ENCODE peak calls at places on chromosome 1, in four cellular contexts. D, F, S and M are unnamed samples.
A peak's percentile ranks its signal among the peaks of the same experiment; 100 is the strongest.

GRCh38 chr1:170271430-170271829 is 125.7 kb downstream of the NTMT2 start:
- DNase-seq in D (no peak), F (no peak), S (no peak), M (no peak)

GRCh38 chr1:204600968-204601367 is 84.6 kb downstream of the LRRN2 start:
- DNase-seq in D (no peak), F (no peak), S (no peak), M (no peak)

GRCh38 chr1:228811655-228812315 is 76.5 kb downstream of the RHOU start:
- DNase-seq in D (no peak), F (no peak), S (no peak), M (no peak)

GRCh38 chr1:201383647-201384405 is 6.3 kb upstream of the TNNT2 start:
- DNase-seq in D (no peak), F (peak; percentile 26), S (no peak), M (no peak)

GRCh38 chr1:114340906-114341698 is 169.9 kb downstream of the TRIM33 start:
- DNase-seq in D (peak; percentile 20), F (no peak), S (no peak), M (no peak)

GRCh38 chr1:198876371-198876871 is 237.6 kb downstream of the PTPRC start:
- DNase-seq in D (no peak), F (peak; percentile 72), S (peak; percentile 86), M (no peak)

GRCh38 chr1:209512821-209513220 is 70.7 kb upstream of the CAMK1G start:
- DNase-seq in D (no peak), F (no peak), S (no peak), M (no peak)

GRCh38 chr1:32447469-32448185 is 17.2 kb upstream of the ZBTB8B start:
- DNase-seq in D (no peak), F (no peak), S (no peak), M (no peak)

GRCh38 chr1:9313576-9313975 is 20.9 kb downstream of the SPSB1 start:
- DNase-seq in D (no peak), F (no peak), S (no peak), M (no peak)

GRCh38 chr1:66730462-66730861 is 21.8 kb upstream of the DYNLT5 start:
- DNase-seq in D (no peak), F (peak; percentile 61), S (peak; percentile 32), M (no peak)

GRCh38 chr1:12434174-12434573 is 183.8 kb downstream of the DHRS3 start:
- DNase-seq in D (peak; percentile 73), F (no peak), S (no peak), M (peak; percentile 78)

GRCh38 chr1:111334169-111334568 is 43.5 kb downstream of the CHIA start:
- DNase-seq in D (peak; percentile 31), F (no peak), S (peak; percentile 39), M (no peak)

GRCh38 chr1:230905733-230906132 is 37.4 kb upstream of the C1orf198 start:
- DNase-seq in D (no peak), F (no peak), S (no peak), M (no peak)

GRCh38 chr1:3036646-3037280 is 15.5 kb downstream of the ACTRT2 start:
- DNase-seq in D (no peak), F (no peak), S (no peak), M (no peak)

GRCh38 chr1:16168622-16169021 is 12.8 kb upstream of the EPHA2 start:
- DNase-seq in D (peak; percentile 31), F (no peak), S (no peak), M (no peak)

GRCh38 chr1:167661527-167662436 is 31.8 kb downstream of the RCSD1 start:
- DNase-seq in D (no peak), F (no peak), S (no peak), M (no peak)

GRCh38 chr1:189628857-189629256 is 848.8 kb downstream of the BRINP3 start:
- DNase-seq in D (no peak), F (no peak), S (no peak), M (no peak)

GRCh38 chr1:93321720-93322119 is 24.0 kb upstream of the DR1 start:
- DNase-seq in D (no peak), F (no peak), S (no peak), M (no peak)

GRCh38 chr1:171984262-171984661 is 143.0 kb downstream of the DNM3 start:
- DNase-seq in D (no peak), F (no peak), S (no peak), M (no peak)

GRCh38 chr1:29271724-29272123 is 35.4 kb downstream of the PTPRU start:
- DNase-seq in D (no peak), F (no peak), S (no peak), M (peak; percentile 28)

GRCh38 chr1:83698644-83699043 is 300.3 kb downstream of the TTLL7 start:
- DNase-seq in D (no peak), F (no peak), S (no peak), M (no peak)

GRCh38 chr1:224338150-224338838 is 8.3 kb upstream of the NVL start:
- DNase-seq in D (no peak), F (no peak), S (no peak), M (no peak)